ENCODE peak calls at places on chromosome 2, in eight cellular contexts. K is A549; M is substantia nigra; W is stimulated activated CD4-positive, alpha-beta T cell treated with anti-CD3 and anti-CD28 coated beads, Interleukin-4, amount 100 ng/mL, for 1 hour; O is activated CD8-positive, alpha-beta memory T cell treated with anti-CD3 and anti-CD28 coated beads, Interleukin-2, amount 50 U/mL, for 4 hours; S is left ventricle myocardium inferior; Z is spleen; L is HTR-8/SVneo. G is an unnamed sample.

GRCh38 chr2:207926133-207927076 is 98.9 kb downstream of the PLEKHM3 start:
- DNase-seq in K (no peak), M (no peak), Z (no peak), O (no peak), W (no peak), L (no peak), S (peak; percentile 25), G (no peak)

GRCh38 chr2:165239230-165239629 is at the start of gene SCN2A:
- DNase-seq in K (no peak), S (no peak), L (peak; percentile 2), Z (no peak), W (no peak), M (no peak), O (no peak), G (no peak)

GRCh38 chr2:76569819-76570218 is 859.1 kb upstream of the GCFC2 start:
- DNase-seq in M (no peak), W (no peak), Z (no peak), O (no peak), L (no peak), S (no peak), K (no peak), G (no peak)

GRCh38 chr2:234412726-234413125 is 84.2 kb downstream of the ARL4C start:
- DNase-seq in K (no peak), O (no peak), S (no peak), W (no peak), L (no peak), M (no peak), Z (no peak), G (no peak)

GRCh38 chr2:233489666-233490065 is 76.9 kb downstream of the USP40 start:
- DNase-seq in K (no peak), S (no peak), O (no peak), Z (no peak), W (no peak), M (no peak), L (no peak), G (no peak)

GRCh38 chr2:16315911-16316310 is 349.7 kb downstream of the CYRIA start:
- DNase-seq in M (no peak), Z (no peak), O (no peak), S (no peak), K (no peak), L (no peak), W (no peak), G (no peak)

GRCh38 chr2:182224669-182225068 is 202.2 kb downstream of the PDE1A start:
- DNase-seq in K (no peak), M (no peak), W (no peak), S (no peak), Z (no peak), O (no peak), L (no peak), G (no peak)

GRCh38 chr2:201631041-201631440 is 12.3 kb downstream of the TMEM237 start:
- DNase-seq in M (no peak), K (no peak), O (no peak), L (no peak), W (no peak), Z (no peak), S (no peak), G (no peak)

GRCh38 chr2:85718006-85718391 is 23.8 kb downstream of the GNLY start:
- DNase-seq in L (no peak), S (no peak), O (no peak), Z (no peak), K (no peak), W (no peak), M (no peak), G (no peak)

GRCh38 chr2:86337235-86338099 is at the start of gene REEP1:
- DNase-seq in W (peak; percentile 19), S (peak; percentile 40), O (no peak), Z (no peak), L (peak; percentile 30), M (no peak), K (peak; percentile 34), G (peak; percentile 65)

G was measured in heart left ventricle.